ENCODE peak calls at places on chromosome 19, in nine cellular contexts. H, W, R, O, I, Z, P, L and Q are unnamed samples.

GRCh38 chr19:18002347-18002850 is 5.6 kb upstream of the ARRDC2 start:
- DNase-seq in I (peak; percentile 57), Z (no peak), P (no peak), W (no peak), R (no peak), H (no peak), O (no peak), L (no peak), Q (no peak)

GRCh38 chr19:10876459-10877240 is 5.3 kb downstream of the CARM1 start:
- DNase-seq in P (no peak), Z (no peak), L (no peak), R (no peak), I (peak; percentile 41), W (no peak), H (no peak), O (no peak), Q (no peak)

GRCh38 chr19:57578487-57579205 is at the start of gene ZNF416:
- DNase-seq in P (peak; percentile 99), L (peak; percentile 99), W (peak; percentile 96), R (peak; percentile 99), Z (peak; percentile 98), I (peak; percentile 97), O (peak; percentile 99), H (peak; percentile 96), Q (peak; percentile 98)

GRCh38 chr19:14363203-14364097 is 17.8 kb upstream of the ADGRE5 start:
- DNase-seq in Z (no peak), R (no peak), L (peak; percentile 82), O (peak; percentile 40), P (peak; percentile 72), I (peak; percentile 67), W (no peak), H (no peak), Q (peak; percentile 94)

GRCh38 chr19:17332677-17333581 is 1.7 kb downstream of the ANO8 start:
- DNase-seq in Z (peak; percentile 37), O (peak; percentile 50), W (no peak), H (no peak), L (no peak), I (no peak), R (no peak), P (no peak), Q (no peak)

GRCh38 chr19:45061965-45062364 is 14.3 kb downstream of the ZNF296 start:
- DNase-seq in P (no peak), Z (no peak), O (no peak), R (no peak), I (no peak), W (no peak), L (no peak), H (no peak), Q (no peak)

GRCh38 chr19:11581740-11582139 is 4.3 kb upstream of the ACP5 start:
- DNase-seq in W (no peak), L (no peak), I (no peak), O (no peak), H (peak; percentile 53), R (no peak), P (no peak), Z (peak; percentile 79), Q (no peak)

GRCh38 chr19:15251749-15252397 is 19.6 kb upstream of the EPHX3 start:
- DNase-seq in Z (no peak), P (peak; percentile 51), H (no peak), I (peak; percentile 90), O (peak; percentile 96), R (peak; percentile 89), W (peak; percentile 94), L (no peak), Q (peak; percentile 95)

GRCh38 chr19:11164879-11165406 is 9.4 kb upstream of the SPC24 start:
- DNase-seq in L (no peak), R (peak; percentile 91), O (peak; percentile 96), P (peak; percentile 64), W (peak; percentile 98), H (no peak), Z (no peak), I (peak; percentile 90), Q (peak; percentile 91)

GRCh38 chr19:2412449-2412848 is 14.9 kb downstream of the TIMM13 start:
- DNase-seq in L (no peak), O (no peak), Z (no peak), I (no peak), P (no peak), H (no peak), R (no peak), W (no peak), Q (no peak)

GRCh38 chr19:35528218-35529038 is at the start of gene SBSN:
- DNase-seq in P (no peak), O (no peak), W (no peak), I (no peak), R (no peak), H (no peak), L (no peak), Z (no peak), Q (no peak)

GRCh38 chr19:15466851-15467733 is 2.7 kb upstream of the RASAL3 start:
- DNase-seq in I (no peak), P (no peak), R (no peak), H (peak; percentile 24), O (peak; percentile 44), L (no peak), W (no peak), Z (peak; percentile 94), Q (peak; percentile 29)

GRCh38 chr19:49887653-49888477 is 8.8 kb downstream of the IL4I1 start:
- DNase-seq in W (no peak), H (no peak), I (no peak), L (no peak), O (no peak), R (no peak), Z (no peak), P (no peak), Q (no peak)

GRCh38 chr19:10339380-10339960 is at the start of gene ICAM3:
- DNase-seq in I (no peak), P (peak; percentile 36), H (peak; percentile 48), O (no peak), L (no peak), Z (peak; percentile 59), R (no peak), W (no peak), Q (no peak)

DNA sequence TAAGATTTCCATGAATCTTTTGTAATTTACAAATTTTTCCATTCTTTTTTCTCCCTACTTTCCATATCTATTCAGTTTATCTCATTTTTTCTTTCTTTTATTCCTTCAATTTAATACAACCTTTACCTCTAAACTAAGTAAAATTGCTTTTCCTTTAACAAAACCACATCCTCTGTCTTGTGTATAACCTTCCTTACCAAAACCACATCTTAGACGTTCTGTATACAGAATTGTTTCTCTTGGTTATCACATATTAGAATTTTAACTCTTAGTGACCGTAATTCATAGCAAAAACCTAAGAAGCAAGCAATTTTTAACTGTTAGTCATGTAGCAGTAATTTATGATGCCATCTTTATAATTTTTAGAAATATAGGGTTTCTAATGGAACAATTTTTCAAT is 15.0 kb downstream of the PPP5C start:
- DNase-seq in R (no peak), L (no peak), W (no peak), I (no peak), P (no peak), O (peak; percentile 22), Z (no peak), H (peak; percentile 37), Q (no peak)
- H3K4me3 ChIP-seq in R (no peak overlapping the region), L (no peak overlapping the region), W (no peak overlapping the region), I (no peak overlapping the region), P (no peak overlapping the region), O (no peak overlapping the region), Z (no peak overlapping the region), H (peak overlapping the region; percentile 25), Q (no peak overlapping the region)

GRCh38 chr19:4279530-4280422 is 710 bp downstream of the SHD start:
- DNase-seq in L (no peak), H (no peak), P (no peak), I (no peak), Z (no peak), O (no peak), R (no peak), W (no peak), Q (no peak)

GRCh38 chr19:4288091-4288777 is 9.2 kb downstream of the SHD start:
- DNase-seq in I (no peak), H (no peak), O (no peak), P (no peak), R (no peak), W (no peak), Z (no peak), L (no peak), Q (no peak)

GRCh38 chr19:4284974-4285373 is 5.9 kb downstream of the SHD start:
- DNase-seq in R (no peak), O (no peak), P (no peak), W (no peak), I (no peak), Z (no peak), H (no peak), L (no peak), Q (no peak)

GRCh38 chr19:4278926-4279529 is at the start of gene SHD:
- DNase-seq in P (no peak), H (no peak), O (no peak), I (no peak), L (no peak), W (no peak), Z (no peak), R (no peak), Q (no peak)

GRCh38 chr19:4284176-4284958 is 5.3 kb downstream of the SHD start:
- DNase-seq in Z (peak; percentile 33), H (no peak), W (no peak), I (no peak), R (no peak), O (no peak), P (peak; percentile 93), L (peak; percentile 90), Q (no peak)
- H3K4me3 ChIP-seq in Z (no peak overlapping the region), H (no peak overlapping the region), W (no peak overlapping the region), I (no peak overlapping the region), R (no peak overlapping the region), O (no peak overlapping the region), P (peak overlapping the region; percentile 28), L (no peak overlapping the region), Q (no peak overlapping the region)

GRCh38 chr19:55157064-55157908 is at the start of gene TNNI3:
- DNase-seq in R (no peak), Z (no peak), P (no peak), L (no peak), H (no peak), I (no peak), O (no peak), W (no peak), Q (no peak)
- H3K4me3 ChIP-seq in R (peak within 1 kb of the TSS; percentile 30), Z (no peak within 1 kb of the TSS), P (no peak within 1 kb of the TSS), L (peak within 1 kb of the TSS; percentile 48), H (no peak within 1 kb of the TSS), I (no peak within 1 kb of the TSS), O (no peak within 1 kb of the TSS), W (no peak within 1 kb of the TSS), Q (no peak within 1 kb of the TSS)

DNA sequence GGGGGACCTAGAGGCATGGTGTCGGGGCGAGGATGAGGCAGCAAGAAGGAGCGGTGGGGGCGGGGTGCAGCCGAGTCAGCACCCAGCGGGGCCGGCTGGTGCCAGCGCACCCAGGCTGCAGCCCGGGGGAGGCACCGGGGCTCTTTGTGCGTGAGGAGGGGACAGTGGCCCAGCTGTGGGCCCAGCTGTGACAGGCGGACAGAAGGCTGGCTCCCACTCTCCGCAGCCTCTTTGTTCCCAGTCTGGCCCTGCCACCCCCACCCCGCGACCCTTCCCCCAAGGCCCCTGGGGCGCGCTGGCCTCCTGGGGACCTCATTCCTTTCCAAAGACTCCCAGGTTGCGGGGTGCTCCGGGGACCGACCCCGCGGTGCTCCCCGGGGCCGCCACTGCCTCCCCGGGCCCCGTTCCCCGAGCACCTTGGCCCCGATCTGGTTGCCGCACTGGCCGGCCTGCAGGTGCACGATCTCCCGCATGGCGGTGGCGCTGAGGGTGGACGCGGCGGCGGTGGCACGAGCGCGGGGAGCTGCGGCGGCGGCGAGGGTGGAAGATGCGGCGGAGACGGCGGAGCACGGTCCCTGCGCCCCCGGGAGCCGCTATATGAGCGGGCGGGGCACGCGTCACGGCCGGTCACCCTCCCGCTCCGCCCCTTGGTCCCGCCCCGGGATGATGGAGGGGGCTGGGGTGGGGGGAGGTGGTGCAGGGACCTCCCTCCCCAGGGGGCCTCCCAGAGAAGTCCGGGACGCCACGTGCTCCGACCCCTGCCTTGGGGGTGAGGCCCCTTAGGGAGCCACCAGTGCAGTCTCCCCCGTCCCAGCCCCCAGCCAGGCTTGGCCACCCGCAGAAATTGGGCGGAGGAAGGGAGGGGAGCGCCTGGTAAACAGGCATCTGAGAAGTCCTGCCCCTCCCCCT is at the start of gene TUBB4A:
- DNase-seq in P (no peak), I (no peak), H (no peak), W (no peak), R (no peak), L (no peak), O (no peak), Z (no peak), Q (no peak)
- H3K4me3 ChIP-seq in P (no peak within 1 kb of the TSS), I (peak within 1 kb of the TSS; percentile 19), H (peak within 1 kb of the TSS; percentile 46), W (peak within 1 kb of the TSS; percentile 7), R (peak within 1 kb of the TSS; percentile 48), L (peak within 1 kb of the TSS; percentile 62), O (no peak within 1 kb of the TSS), Z (peak within 1 kb of the TSS; percentile 52), Q (no peak within 1 kb of the TSS)